ENCODE peak calls at places on chromosomes 12 and 14, in nine cellular contexts. L, Q, X, G, F, S, E, O and W are unnamed samples.

GRCh38 chr12:120980800-120981368 is 2.5 kb downstream of the HNF1A start:
- DNase-seq in X (no peak), G (no peak), F (no peak), O (peak), E (no peak), Q (no peak), S (no peak), L (no peak), W (no peak)

GRCh38 chr12:66776974-66777373 is 98.1 kb upstream of the GRIP1 start:
- DNase-seq in S (no peak), E (no peak), F (no peak), X (no peak), Q (no peak), O (no peak), L (no peak), G (no peak), W (no peak)

GRCh38 chr12:132397934-132398385 is 68.6 kb upstream of the GALNT9 start:
- DNase-seq in S (no peak), F (no peak), Q (no peak), L (no peak), G (no peak), E (no peak), X (no peak), O (no peak), W (no peak)

GRCh38 chr14:42872775-42873174 is 1266.1 kb downstream of the LRFN5 start:
- DNase-seq in X (no peak), E (no peak), Q (no peak), L (no peak), O (no peak), G (no peak), S (no peak), F (no peak), W (no peak)

GRCh38 chr14:99253890-99254289 is 18.1 kb downstream of the BCL11B start:
- DNase-seq in O (no peak), G (no peak), S (no peak), X (no peak), L (no peak), F (no peak), Q (peak), E (no peak), W (no peak)

GRCh38 chr12:39798429-39798828 is 178.8 kb upstream of the ABCD2 start:
- DNase-seq in X (no peak), L (no peak), S (no peak), O (no peak), Q (no peak), G (no peak), E (no peak), F (peak), W (no peak)

GRCh38 chr12:71397433-71397954 is 42.1 kb upstream of the LGR5 start:
- DNase-seq in S (no peak), X (no peak), F (no peak), G (no peak), L (peak), E (peak), Q (no peak), O (no peak), W (peak)

GRCh38 chr14:61478971-61479473 is 157.6 kb downstream of the PRKCH start:
- DNase-seq in L (no peak), S (no peak), G (no peak), F (peak), O (no peak), E (no peak), X (peak), Q (no peak), W (no peak)

GRCh38 chr14:39988939-39989338 is 556.7 kb upstream of the FBXO33 start:
- DNase-seq in F (no peak), E (peak), X (no peak), L (peak), O (no peak), S (no peak), G (peak), Q (no peak), W (no peak)

GRCh38 chr14:68062651-68063050 is 243.1 kb downstream of the RAD51B start:
- DNase-seq in G (no peak), F (no peak), S (no peak), O (no peak), E (no peak), X (no peak), L (no peak), Q (no peak), W (no peak)

GRCh38 chr12:93459992-93460391 is 7.3 kb upstream of the MRPL42 start:
- DNase-seq in E (no peak), G (no peak), S (no peak), L (no peak), O (no peak), X (no peak), F (no peak), Q (no peak), W (no peak)

GRCh38 chr12:113232787-113233585 is 11.7 kb downstream of the TPCN1 start:
- DNase-seq in L (no peak), O (no peak), Q (peak), S (no peak), E (peak), G (no peak), F (peak), X (peak), W (no peak)

GRCh38 chr12:82524636-82525035 is 162.1 kb upstream of the TMTC2 start:
- DNase-seq in E (no peak), X (no peak), F (no peak), Q (no peak), L (no peak), S (no peak), G (no peak), O (no peak), W (no peak)

GRCh38 chr14:91350813-91351507 is 66.7 kb downstream of the CCDC88C start:
- DNase-seq in L (no peak), O (no peak), Q (no peak), X (no peak), S (peak), E (no peak), G (no peak), F (no peak), W (no peak)

GRCh38 chr14:36520601-36521525 is 831 bp upstream of the NKX2-1 start:
- DNase-seq in S (no peak), F (peak), E (no peak), X (no peak), G (peak), O (peak), Q (no peak), L (no peak), W (no peak)

GRCh38 chr14:77342726-77343397 is 22.0 kb downstream of the GSTZ1 start:
- DNase-seq in G (no peak), Q (no peak), F (no peak), L (no peak), S (no peak), E (no peak), O (no peak), X (no peak), W (no peak)

GRCh38 chr14:103679351-103679750 is 35.9 kb downstream of the XRCC3 start:
- DNase-seq in S (peak), Q (no peak), X (no peak), L (no peak), E (no peak), F (peak), G (peak), O (no peak), W (no peak)

GRCh38 chr12:52634266-52635056 is 16.1 kb upstream of the KRT73 start:
- DNase-seq in F (no peak), L (no peak), O (no peak), Q (peak), G (no peak), E (no peak), X (peak), S (no peak), W (no peak)

GRCh38 chr14:35378638-35379568 is 25.6 kb downstream of the NFKBIA start:
- DNase-seq in Q (peak), S (no peak), L (peak), F (no peak), E (peak), O (no peak), X (no peak), G (no peak), W (no peak)

GRCh38 chr14:40989260-40989659 is 617.4 kb upstream of the LRFN5 start:
- DNase-seq in O (no peak), G (no peak), S (no peak), E (no peak), F (no peak), X (no peak), L (no peak), Q (no peak), W (no peak)

GRCh38 chr12:7439579-7440505 is 4.1 kb downstream of the CD163L1 start:
- DNase-seq in Q (no peak), S (peak), G (peak), X (no peak), F (peak), E (peak), L (no peak), O (peak), W (no peak)

GRCh38 chr14:100384819-100385813 is 62.0 kb downstream of the SLC25A47 start:
- DNase-seq in E (peak), Q (no peak), F (no peak), O (no peak), X (no peak), L (no peak), S (peak), G (peak), W (no peak)

GRCh38 chr12:90010089-90010488 is 301.5 kb upstream of the ATP2B1 start:
- DNase-seq in E (no peak), X (no peak), Q (no peak), L (no peak), G (no peak), S (peak), O (no peak), F (no peak), W (no peak)

GRCh38 chr14:32136027-32136825 is 59.1 kb downstream of the ARHGAP5 start:
- DNase-seq in G (no peak), F (no peak), X (no peak), L (no peak), Q (no peak), O (no peak), E (no peak), S (no peak), W (no peak)

GRCh38 chr12:3278681-3279414 is 201.7 kb downstream of the TSPAN9 start:
- DNase-seq in G (no peak), Q (no peak), S (no peak), E (no peak), X (no peak), F (no peak), O (no peak), L (no peak), W (no peak)

GRCh38 chr12:76029982-76030377 is 1.6 kb downstream of the PHLDA1 start:
- DNase-seq in G (peak), S (peak), F (no peak), O (no peak), X (no peak), E (peak), Q (no peak), L (no peak), W (no peak)

GRCh38 chr14:72559227-72559626 is 334.7 kb downstream of the DPF3 start:
- DNase-seq in X (no peak), O (no peak), E (no peak), L (no peak), S (peak), G (no peak), F (no peak), Q (no peak), W (no peak)

GRCh38 chr14:58227096-58227819 is 17.4 kb upstream of the PSMA3 start:
- DNase-seq in O (no peak), X (no peak), L (no peak), E (no peak), G (no peak), F (no peak), S (no peak), Q (no peak), W (no peak)

GRCh38 chr12:90987101-90987500 is 17.7 kb downstream of the EPYC start:
- DNase-seq in Q (no peak), L (no peak), O (peak), S (peak), F (no peak), X (no peak), E (peak), G (no peak), W (no peak)

GRCh38 chr12:56188116-56188785 is 1.0 kb downstream of the SMARCC2 start:
- DNase-seq in X (no peak), S (no peak), O (no peak), Q (no peak), G (no peak), F (no peak), E (no peak), L (no peak), W (no peak)

GRCh38 chr12:4285070-4285469 is 11.5 kb downstream of the CCND2 start:
- DNase-seq in F (no peak), G (no peak), O (peak), X (no peak), L (no peak), E (no peak), S (no peak), Q (no peak), W (no peak)

GRCh38 chr12:120388711-120389431 is 19.9 kb upstream of the MSI1 start:
- DNase-seq in X (no peak), E (no peak), Q (no peak), F (peak), G (no peak), S (no peak), O (no peak), L (no peak), W (no peak)

GRCh38 chr12:93025145-93026103 is 96.3 kb upstream of the EEA1 start:
- DNase-seq in F (no peak), G (peak), E (peak), X (no peak), O (no peak), Q (no peak), S (peak), L (peak), W (no peak)

GRCh38 chr12:14260011-14260993 is 105.2 kb upstream of the ATF7IP start:
- DNase-seq in F (peak), O (peak), S (peak), X (peak), G (peak), E (peak), Q (peak), L (peak), W (peak)

GRCh38 chr14:34055545-34055944 is 104.7 kb upstream of the EGLN3 start:
- DNase-seq in G (no peak), E (no peak), O (no peak), L (no peak), X (no peak), F (no peak), S (no peak), Q (no peak), W (no peak)

GRCh38 chr14:34058510-34058909 is 107.6 kb upstream of the EGLN3 start:
- DNase-seq in X (no peak), O (no peak), S (no peak), F (no peak), L (no peak), G (no peak), Q (no peak), E (no peak), W (no peak)

GRCh38 chr14:34059037-34059924 is 108.4 kb upstream of the EGLN3 start:
- DNase-seq in G (no peak), F (no peak), S (no peak), X (no peak), Q (no peak), L (no peak), E (no peak), O (no peak), W (no peak)

GRCh38 chr14:34053666-34054065 is 102.8 kb upstream of the EGLN3 start:
- DNase-seq in L (no peak), X (no peak), Q (no peak), O (no peak), E (peak), S (no peak), G (peak), F (no peak), W (no peak)

GRCh38 chr14:34056081-34056480 is 105.2 kb upstream of the EGLN3 start:
- DNase-seq in S (no peak), E (no peak), X (no peak), G (no peak), L (no peak), O (no peak), F (no peak), Q (no peak), W (no peak)
- TF ChIP-seq CTCF in S (no peak), E (no peak), X (no peak), G (no peak), L (no peak), O (no peak), F (no peak), Q (no peak), W (no peak)

GRCh38 chr12:124684496-124684895 is 117.1 kb upstream of the NCOR2 start:
- DNase-seq in L (no peak), X (no peak), F (peak), Q (no peak), G (no peak), O (no peak), E (no peak), S (no peak), W (no peak)
- H3K4me3 ChIP-seq in L (peak), X (no peak), F (no peak), Q (peak), G (peak), O (no peak), E (peak), S (peak), W (no peak)

GRCh38 chr12:118052324-118053070 is 8.5 kb downstream of the WSB2 start:
- DNase-seq in S (peak), F (peak), Q (peak), O (peak), X (peak), L (peak), G (peak), E (peak), W (peak)
- TF ChIP-seq CTCF in S (no peak), F (no peak), Q (no peak), O (no peak), X (peak), L (no peak), G (no peak), E (no peak), W (no peak)

DNA sequence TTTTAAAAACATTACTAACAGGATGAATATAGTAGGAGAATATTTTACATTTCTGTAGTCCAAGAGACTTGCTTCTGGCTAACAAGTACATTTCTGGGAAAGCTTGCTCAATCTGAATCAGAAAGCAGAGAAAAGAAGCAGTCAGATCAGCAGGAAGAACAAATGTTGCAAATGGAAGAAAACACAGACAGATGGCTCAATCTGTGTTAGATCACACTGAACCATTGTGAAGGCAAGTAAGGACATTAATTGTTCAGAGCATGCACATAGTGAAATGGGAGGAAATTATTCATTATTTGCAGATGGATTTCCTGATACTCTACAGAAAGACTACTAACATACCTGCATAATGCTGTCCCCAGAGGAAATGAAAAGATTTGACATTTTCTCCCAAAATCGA is 65.2 kb upstream of the CNOT2 start:
- DNase-seq in F (no peak), Q (no peak), X (no peak), O (no peak), S (no peak), L (no peak), E (peak), G (peak), W (no peak)
- H3K4me3 ChIP-seq in F (no peak), Q (no peak), X (no peak), O (no peak), S (no peak), L (no peak), E (no peak), G (no peak), W (no peak)

DNA sequence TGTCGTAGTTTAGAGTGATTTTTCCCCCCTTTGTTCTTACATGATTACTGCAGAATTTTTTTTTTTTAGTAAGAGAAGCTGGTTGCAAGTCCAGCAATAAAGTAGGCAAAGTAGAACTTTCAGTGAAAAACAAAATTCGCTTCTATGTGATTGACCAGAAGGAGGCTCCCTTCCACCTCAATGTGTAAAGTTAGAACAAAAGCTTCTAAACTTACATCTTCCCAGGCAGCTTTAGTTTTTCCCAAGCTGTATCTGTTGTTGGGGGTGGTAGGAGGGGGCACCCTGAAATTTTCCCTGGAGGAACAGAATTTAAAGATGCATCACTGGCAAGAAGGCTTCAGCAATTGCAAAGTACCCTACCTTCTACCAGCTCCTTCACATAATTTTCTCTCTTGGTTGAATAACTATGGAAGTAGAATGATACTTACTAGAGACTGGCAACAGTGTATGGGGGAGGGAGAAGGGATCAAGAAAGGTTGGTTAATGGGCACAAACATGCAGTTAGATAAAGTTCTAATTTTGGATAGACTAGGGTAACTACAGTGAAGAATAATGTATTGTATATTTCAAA is 87.3 kb upstream of the E2F7 start:
- DNase-seq in X (no peak), E (peak), Q (no peak), F (no peak), S (peak), O (no peak), G (peak), L (no peak), W (no peak)
- TF ChIP-seq CTCF in X (no peak), E (peak), Q (no peak), F (peak), S (peak), O (peak), G (peak), L (peak), W (peak)

GRCh38 chr12:1531160-1531653 is 63.2 kb downstream of the FBXL14 start:
- DNase-seq in F (no peak), L (no peak), O (no peak), S (no peak), Q (peak), G (no peak), X (peak), E (no peak), W (no peak)

GRCh38 chr12:1529228-1529861 is 65.0 kb downstream of the FBXL14 start:
- DNase-seq in G (no peak), O (no peak), Q (peak), E (no peak), L (no peak), X (peak), S (no peak), F (no peak), W (no peak)

GRCh38 chr12:1528791-1529190 is 65.6 kb downstream of the FBXL14 start:
- DNase-seq in G (no peak), E (no peak), F (no peak), X (peak), S (no peak), O (no peak), L (no peak), Q (peak), W (no peak)

GRCh38 chr12:1530592-1531159 is 63.7 kb downstream of the FBXL14 start:
- DNase-seq in L (no peak), G (no peak), E (no peak), F (no peak), Q (peak), S (no peak), O (no peak), X (peak), W (no peak)

GRCh38 chr12:1529862-1530591 is 64.4 kb downstream of the FBXL14 start:
- DNase-seq in X (peak), F (no peak), Q (peak), E (no peak), L (no peak), S (no peak), G (no peak), O (no peak), W (no peak)
- H3K4me3 ChIP-seq in X (peak), F (peak), Q (peak), E (peak), L (peak), S (peak), G (peak), O (peak), W (peak)

DNA sequence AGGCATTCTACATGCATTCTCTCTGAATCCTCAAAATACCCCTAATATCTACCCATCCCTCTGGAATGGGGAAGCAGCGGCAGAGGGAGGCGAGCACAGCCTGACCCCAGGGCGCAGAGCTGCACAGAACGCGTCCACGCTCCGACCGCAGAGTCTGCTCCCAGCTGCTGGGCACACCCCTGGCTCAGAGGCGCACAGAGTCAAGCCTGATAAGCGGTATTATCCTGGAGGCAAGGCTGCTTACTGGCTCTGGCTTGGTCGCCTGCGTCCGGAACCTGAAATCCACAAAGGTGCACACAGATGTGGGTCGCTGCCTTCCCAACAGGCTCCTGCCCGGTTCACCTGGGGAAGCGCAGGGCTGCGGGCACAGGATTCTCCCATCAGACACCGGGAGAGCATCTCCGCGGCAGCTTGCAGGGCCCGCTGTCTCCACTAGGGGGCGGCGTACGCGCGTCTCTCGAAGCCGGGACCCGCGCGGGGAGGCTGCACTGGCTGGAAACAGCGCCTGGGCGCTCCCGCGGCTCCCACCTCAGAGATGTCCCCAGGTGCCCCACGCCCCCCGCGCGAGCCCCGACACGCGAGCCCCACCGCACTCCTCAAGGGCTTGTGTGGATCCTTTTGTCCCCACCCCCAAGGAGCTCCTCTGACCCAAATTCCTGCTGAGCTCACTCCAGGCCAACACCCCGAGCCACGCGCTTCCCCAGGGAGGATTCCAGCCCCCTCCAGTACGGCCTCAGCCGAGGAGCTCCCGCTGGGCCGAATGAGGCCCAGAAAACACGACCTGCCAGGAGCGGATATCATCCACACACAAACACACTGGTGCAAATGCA is 120.1 kb upstream of the FZD10 start:
- DNase-seq in L (no peak), X (peak), G (no peak), Q (no peak), F (peak), S (peak), O (no peak), E (no peak), W (no peak)
- TF ChIP-seq CTCF in L (no peak), X (no peak), G (no peak), Q (peak), F (peak), S (peak), O (peak), E (no peak), W (peak)